ENCODE peak calls at places on chromosomes 11 and 22, in six cellular contexts. F is stomach; S is AG04450; L is tibial artery; H is CD8-positive, alpha-beta memory T cell; W is K562. R is an unnamed sample.

GRCh38 chr11:59611570-59612565 is 3.7 kb downstream of the OSBP start:
- DNase-seq in F (peak), S (peak), L (no peak), H (no peak), W (no peak), R (no peak)

GRCh38 chr22:27880778-27881394 is 38.2 kb downstream of the PITPNB start:
- DNase-seq in F (no peak), S (peak), L (no peak), H (no peak), W (no peak), R (no peak)

GRCh38 chr22:22408731-22409696 is 99.5 kb downstream of the ZNF280B start:
- DNase-seq in F (no peak), S (no peak), L (no peak), H (no peak), W (peak), R (no peak)

GRCh38 chr22:27876684-27877083 is 42.4 kb downstream of the PITPNB start:
- DNase-seq in F (no peak), S (no peak), L (no peak), H (no peak), W (no peak), R (no peak)

GRCh38 chr22:48478124-48478523 is 1349.5 kb downstream of the BRD1 start:
- DNase-seq in F (no peak), S (no peak), L (peak), H (no peak), W (no peak), R (no peak)

GRCh38 chr11:17386331-17387084 is 2.0 kb downstream of the KCNJ11 start:
- DNase-seq in F (peak), S (no peak), L (peak), H (no peak), W (peak), R (no peak)

GRCh38 chr11:93192163-93192562 is 5.6 kb downstream of the SLC36A4 start:
- DNase-seq in F (no peak), S (no peak), L (no peak), H (no peak), W (peak), R (no peak)

GRCh38 chr11:125941606-125942275 is 4.1 kb upstream of the VSIG10L2 start:
- DNase-seq in F (peak), S (no peak), L (peak), H (peak), W (peak), R (no peak)

GRCh38 chr22:30483169-30483568 is 11.4 kb upstream of the SEC14L3 start:
- DNase-seq in F (no peak), S (no peak), L (no peak), H (no peak), W (no peak), R (no peak)

GRCh38 chr11:112288021-112288420 is 27.4 kb upstream of the PLET1 start:
- DNase-seq in F (no peak), S (no peak), L (no peak), H (no peak), W (no peak), R (no peak)

GRCh38 chr11:112291191-112291590 is 30.5 kb upstream of the PLET1 start:
- DNase-seq in F (no peak), S (no peak), L (no peak), H (no peak), W (no peak), R (no peak)

GRCh38 chr11:112290462-112290894 is 29.8 kb upstream of the PLET1 start:
- DNase-seq in F (no peak), S (no peak), L (no peak), H (no peak), W (no peak), R (no peak)

GRCh38 chr11:112292188-112292587 is 31.5 kb upstream of the PLET1 start:
- DNase-seq in F (no peak), S (no peak), L (no peak), H (no peak), W (no peak), R (no peak)

DNA sequence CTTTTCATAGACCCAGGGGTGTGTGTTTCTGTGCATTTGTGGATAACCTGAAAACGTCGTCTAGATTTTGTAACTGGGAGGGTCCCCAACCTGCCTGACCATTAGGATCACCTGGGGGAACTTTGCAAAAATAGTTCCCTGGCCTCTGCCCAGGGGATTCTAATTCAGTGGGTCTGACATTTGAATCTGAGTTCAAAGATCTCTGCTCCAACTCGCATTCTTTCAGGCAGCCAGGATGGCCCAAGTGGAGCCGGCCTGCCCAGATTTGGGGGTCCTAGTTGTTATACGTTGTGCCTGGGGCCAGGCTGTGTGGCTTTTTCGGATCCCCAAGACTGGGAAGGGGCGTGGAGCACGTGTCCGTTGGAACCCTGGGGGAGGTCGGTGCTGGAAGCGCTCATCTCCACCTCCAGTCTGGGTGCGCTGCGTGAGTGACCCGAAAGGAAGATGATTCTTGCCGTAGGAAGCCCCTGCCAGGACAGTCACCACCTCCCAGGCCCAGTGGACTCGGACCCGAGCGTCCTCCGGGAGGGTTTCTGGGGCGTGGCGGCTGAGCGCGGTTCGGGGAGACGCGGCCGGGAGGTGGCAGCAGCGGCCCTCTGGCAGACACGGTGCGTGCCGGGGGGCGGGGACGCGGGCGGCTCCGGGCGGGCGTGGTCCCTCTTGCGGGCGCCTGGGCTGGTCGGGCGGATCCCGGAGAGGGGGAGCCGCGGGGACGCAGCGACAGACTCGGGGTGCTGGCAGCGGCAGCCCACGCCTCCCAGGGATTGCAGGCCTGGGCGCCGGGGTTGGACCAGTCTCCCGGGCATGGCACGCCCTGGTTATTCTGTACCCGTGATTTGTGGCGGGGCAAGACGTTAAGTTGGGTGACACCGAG is 29.2 kb upstream of the PLET1 start:
- DNase-seq in F (peak), S (no peak), L (peak), H (peak), W (peak), R (no peak)
- H3K27ac ChIP-seq in F (peak), S (no peak), L (peak), H (no peak), W (no peak), R (peak)

DNA sequence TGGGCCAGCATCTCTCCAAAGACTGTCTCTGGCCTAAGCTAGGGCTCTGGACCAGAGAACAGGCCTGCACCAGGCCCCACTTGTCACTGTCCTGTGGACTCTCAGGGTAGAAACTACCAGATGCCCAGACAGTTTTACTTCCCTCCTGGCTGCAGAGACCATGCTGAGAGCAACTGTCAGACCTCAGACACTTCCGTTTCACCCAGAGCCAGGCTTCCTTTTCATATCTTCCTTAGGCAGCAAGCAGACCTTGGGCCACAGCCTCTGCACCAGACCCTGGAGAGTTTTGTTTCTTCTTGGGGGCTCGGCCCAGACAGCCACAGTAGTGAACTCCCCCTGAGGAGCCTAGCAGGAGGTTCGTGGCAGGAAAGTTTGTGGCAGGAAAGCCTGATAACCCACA is 12.1 kb upstream of the FCHSD2 start:
- DNase-seq in F (no peak), S (no peak), L (peak), H (no peak), W (no peak), R (no peak)
- H3K27ac ChIP-seq in F (peak), S (no peak), L (no peak), H (no peak), W (no peak), R (no peak)

GRCh38 chr22:20956258-20957117 is 10.6 kb upstream of the AIFM3 start:
- DNase-seq in F (no peak), S (no peak), L (no peak), H (no peak), W (no peak), R (peak)

GRCh38 chr22:20957691-20958440 is 9.2 kb upstream of the AIFM3 start:
- DNase-seq in F (peak), S (no peak), L (no peak), H (no peak), W (no peak), R (no peak)

GRCh38 chr22:20955548-20955947 is 11.5 kb upstream of the AIFM3 start:
- DNase-seq in F (no peak), S (no peak), L (no peak), H (no peak), W (no peak), R (no peak)

GRCh38 chr22:20959578-20960461 is 7.2 kb upstream of the AIFM3 start:
- DNase-seq in F (no peak), S (no peak), L (no peak), H (no peak), W (no peak), R (no peak)

DNA sequence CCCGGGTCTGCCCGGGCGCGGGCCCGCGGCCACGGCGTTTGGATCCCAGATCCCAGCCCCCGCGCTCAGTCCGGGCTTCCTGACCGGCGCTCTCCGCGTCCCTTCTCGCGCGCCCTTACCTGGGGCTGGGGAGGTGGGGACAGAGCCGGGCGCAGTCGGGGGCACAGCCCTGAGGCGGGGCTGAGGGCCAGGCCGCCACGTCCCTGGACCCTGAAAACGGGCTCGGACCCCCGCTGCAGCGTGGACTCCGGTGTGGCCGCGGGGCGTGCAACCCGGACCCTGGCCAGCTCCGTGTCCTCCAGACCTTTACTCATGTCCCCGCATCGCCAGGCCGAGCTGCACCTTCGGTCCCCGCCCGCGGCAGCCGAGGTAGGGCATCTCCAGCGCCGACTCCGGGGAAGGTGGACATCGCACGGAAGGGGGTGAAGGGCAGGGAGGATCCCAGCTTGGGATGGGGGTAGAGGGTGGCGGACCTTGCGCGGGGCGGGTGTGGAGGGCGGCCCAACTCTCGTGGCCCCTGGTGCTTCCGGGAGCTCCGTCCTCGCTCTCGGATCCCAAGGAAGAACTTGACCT is 9.9 kb upstream of the AIFM3 start:
- DNase-seq in F (peak), S (no peak), L (no peak), H (no peak), W (no peak), R (no peak)
- H3K27ac ChIP-seq in F (peak), S (no peak), L (no peak), H (no peak), W (no peak), R (peak)

GRCh38 chr11:44670814-44671213 is 55.9 kb upstream of the TSPAN18 start:
- DNase-seq in F (no peak), S (no peak), L (no peak), H (no peak), W (no peak), R (no peak)

GRCh38 chr11:44674809-44675208 is 52.0 kb upstream of the TSPAN18 start:
- DNase-seq in F (no peak), S (no peak), L (no peak), H (no peak), W (no peak), R (no peak)

GRCh38 chr11:44671234-44671633 is 55.5 kb upstream of the TSPAN18 start:
- DNase-seq in F (no peak), S (no peak), L (no peak), H (no peak), W (no peak), R (no peak)

GRCh38 chr11:44673691-44674090 is 53.1 kb upstream of the TSPAN18 start:
- DNase-seq in F (no peak), S (no peak), L (no peak), H (no peak), W (no peak), R (no peak)

DNA sequence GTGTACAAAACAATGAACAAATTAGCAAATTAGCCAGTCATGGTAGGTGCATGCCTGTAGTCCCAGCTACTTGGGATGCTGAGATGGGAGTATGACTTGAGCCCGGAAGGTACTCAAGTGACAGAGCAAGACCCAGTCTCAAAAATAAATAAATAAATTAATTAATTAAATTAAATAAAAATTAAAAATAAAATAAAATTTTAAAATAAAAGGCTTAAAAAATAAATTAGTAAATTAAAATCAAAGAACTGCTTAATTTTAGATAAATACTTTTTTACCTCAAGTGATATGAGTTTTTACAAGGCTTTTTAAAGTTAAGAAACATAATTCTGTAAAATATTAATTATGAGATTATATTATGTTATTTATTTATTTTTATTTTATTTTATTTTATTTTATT is 50.9 kb upstream of the TSPAN18 start:
- DNase-seq in F (no peak), S (no peak), L (no peak), H (no peak), W (no peak), R (no peak)
- H3K27ac ChIP-seq in F (no peak), S (no peak), L (no peak), H (no peak), W (no peak), R (no peak)

GRCh38 chr11:70467196-70468085 is 69.1 kb downstream of the CTTN start:
- DNase-seq in F (peak), S (no peak), L (no peak), H (no peak), W (peak), R (no peak)
- H3K27ac ChIP-seq in F (no peak), S (no peak), L (no peak), H (no peak), W (no peak), R (no peak)

GRCh38 chr11:45094958-45095690 is 51.3 kb upstream of the PRDM11 start:
- DNase-seq in F (no peak), S (no peak), L (no peak), H (no peak), W (no peak), R (no peak)

GRCh38 chr11:45093761-45094455 is 52.5 kb upstream of the PRDM11 start:
- DNase-seq in F (peak), S (no peak), L (no peak), H (no peak), W (no peak), R (no peak)

GRCh38 chr11:45091563-45092392 is 54.7 kb upstream of the PRDM11 start:
- DNase-seq in F (no peak), S (no peak), L (no peak), H (no peak), W (no peak), R (no peak)

GRCh38 chr11:45095691-45096010 is 50.8 kb upstream of the PRDM11 start:
- DNase-seq in F (no peak), S (no peak), L (no peak), H (no peak), W (no peak), R (no peak)

GRCh38 chr11:45092901-45093760 is 53.3 kb upstream of the PRDM11 start:
- DNase-seq in F (peak), S (no peak), L (no peak), H (peak), W (no peak), R (no peak)
- H3K27ac ChIP-seq in F (no peak), S (no peak), L (peak), H (no peak), W (no peak), R (no peak)

R was measured in epithelial cell of prostate.